ENCODE peak calls at places on chromosomes 5 and 9, in four cellular contexts. V is K562, W is GM23338, Z is HepG2. X is an unnamed sample.

GRCh38 chr9:114006931-114007691 is 71.0 kb downstream of the AMBP start:
- DNase-seq in V (no peak), W (no peak), Z (no peak), X (no peak)

GRCh38 chr9:126148523-126148870 is 178.1 kb upstream of the MVB12B start:
- DNase-seq in V (no peak), W (no peak), Z (no peak), X (no peak)

GRCh38 chr9:98801562-98801961 is 5.2 kb upstream of the ANKS6 start:
- DNase-seq in V (no peak), W (no peak), Z (no peak), X (no peak)

GRCh38 chr5:149616727-149617284 is 35.5 kb downstream of the ARHGEF37 start:
- DNase-seq in V (no peak), W (no peak), Z (no peak), X (peak; percentile 68)

GRCh38 chr9:90900130-90900529 is 98.5 kb downstream of the SYK start:
- DNase-seq in V (no peak), W (peak; percentile 46), Z (no peak), X (no peak)

GRCh38 chr5:84715087-84715486 is 330.4 kb upstream of the EDIL3 start:
- DNase-seq in V (no peak), W (no peak), Z (no peak), X (no peak)

GRCh38 chr9:1018121-1018520 is 32.0 kb upstream of the DMRT2 start:
- DNase-seq in V (peak; percentile 13), W (peak; percentile 88), Z (peak; percentile 35), X (no peak)

GRCh38 chr9:115369322-115369957 is 251.5 kb upstream of the TNC start:
- DNase-seq in V (no peak), W (no peak), Z (no peak), X (no peak)

GRCh38 chr9:136773386-136774044 is 9.2 kb upstream of the LCN15 start:
- DNase-seq in V (peak; percentile 75), W (peak; percentile 89), Z (peak; percentile 41), X (no peak)

GRCh38 chr9:110912701-110913291 is 125.5 kb downstream of the LPAR1 start:
- DNase-seq in V (no peak), W (no peak), Z (no peak), X (no peak)

GRCh38 chr5:176625966-176626875 is 4.1 kb downstream of the SNCB start:
- DNase-seq in V (no peak), W (no peak), Z (no peak), X (no peak)
- TF ChIP-seq JUNB in V (no peak), W (no peak), Z (no peak), X (no peak)

GRCh38 chr5:35990524-35990923 is 666 bp downstream of the UGT3A1 start:
- DNase-seq in V (no peak), W (peak; percentile 41), Z (no peak), X (no peak)

GRCh38 chr5:35988529-35988928 is 2.7 kb downstream of the UGT3A1 start:
- DNase-seq in V (no peak), W (no peak), Z (no peak), X (no peak)

GRCh38 chr5:35990941-35991592 is at the start of gene UGT3A1:
- DNase-seq in V (no peak), W (peak; percentile 93), Z (no peak), X (no peak)

DNA sequence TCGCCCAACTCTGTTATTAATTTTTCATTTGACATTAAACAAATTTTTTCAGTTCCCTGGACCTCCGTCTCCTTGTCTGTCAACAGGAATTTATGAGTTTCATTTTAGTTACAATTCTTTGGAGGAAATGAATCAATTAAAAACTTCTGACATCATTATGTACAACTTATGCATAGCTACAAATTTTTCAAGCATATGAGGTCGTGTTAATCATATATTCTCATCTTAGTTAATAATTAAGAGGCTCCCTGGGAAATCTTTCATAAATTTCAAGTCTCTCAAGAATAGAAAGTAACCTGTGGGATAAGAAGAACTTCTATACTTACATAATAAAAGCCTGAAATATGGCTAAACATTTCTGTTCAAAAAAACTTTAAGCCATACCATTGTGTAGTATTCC is 3.4 kb downstream of the UGT3A1 start:
- DNase-seq in V (no peak), W (no peak), Z (no peak), X (no peak)
- TF ChIP-seq POLR2AphosphoS5 in V (no peak), W (no peak), Z (no peak), X (no peak)

GRCh38 chr5:98605010-98605425 is 168.4 kb upstream of the RGMB start:
- DNase-seq in V (no peak), W (no peak), Z (no peak), X (no peak)
- TF ChIP-seq JUNB in V (no peak), W (no peak), Z (no peak), X (no peak)

GRCh38 chr5:2627867-2628266 is 123.6 kb downstream of the IRX2 start:
- DNase-seq in V (no peak), W (no peak), Z (no peak), X (no peak)

GRCh38 chr5:2621631-2622030 is 129.8 kb downstream of the IRX2 start:
- DNase-seq in V (no peak), W (no peak), Z (no peak), X (no peak)

GRCh38 chr5:2629035-2629434 is 122.4 kb downstream of the IRX2 start:
- DNase-seq in V (no peak), W (no peak), Z (no peak), X (no peak)

DNA sequence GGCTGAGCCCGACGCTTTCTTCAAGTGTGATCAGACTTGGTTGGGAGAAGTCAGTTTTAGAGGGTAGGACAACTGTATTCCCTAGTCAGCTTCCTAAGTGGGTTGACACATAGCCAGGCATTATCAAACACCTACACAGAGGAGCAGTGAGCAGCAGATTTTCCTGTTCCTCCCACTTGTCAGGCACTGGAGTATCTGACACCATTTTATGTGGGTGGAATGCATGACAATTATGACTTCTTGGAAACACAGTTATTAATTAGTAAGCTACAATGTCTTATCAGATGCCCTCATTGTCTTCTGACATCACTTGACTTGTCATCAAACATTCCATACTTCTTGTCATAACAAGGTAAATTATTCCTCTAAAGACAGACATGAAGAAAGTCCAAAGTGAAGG is 124.9 kb downstream of the IRX2 start:
- DNase-seq in V (no peak), W (no peak), Z (no peak), X (no peak)
- TF ChIP-seq POLR2AphosphoS5 in V (no peak), W (no peak), Z (no peak), X (no peak)

GRCh38 chr5:178231736-178232123 is 872 bp downstream of the PHYKPL start:
- DNase-seq in V (no peak), W (no peak), Z (no peak), X (no peak)

GRCh38 chr5:178234121-178234752 is 1.6 kb upstream of the PHYKPL start:
- DNase-seq in V (no peak), W (no peak), Z (no peak), X (no peak)

GRCh38 chr5:178232124-178232919 is at the start of gene PHYKPL:
- DNase-seq in V (peak; percentile 80), W (peak; percentile 85), Z (peak; percentile 36), X (no peak)

GRCh38 chr5:178230879-178231735 is 1.5 kb downstream of the PHYKPL start:
- DNase-seq in V (no peak), W (no peak), Z (no peak), X (no peak)

GRCh38 chr5:178232920-178233429 is 373 bp upstream of the PHYKPL start:
- DNase-seq in V (no peak), W (no peak), Z (no peak), X (no peak)
- TF ChIP-seq JUNB in V (no peak), W (no peak), Z (no peak), X (no peak)

GRCh38 chr5:15026011-15026481 is 154.5 kb upstream of the ANKH start:
- DNase-seq in V (no peak), W (no peak), Z (no peak), X (no peak)
- TF ChIP-seq POLR2AphosphoS5 in V (no peak), W (no peak), Z (no peak), X (no peak)

DNA sequence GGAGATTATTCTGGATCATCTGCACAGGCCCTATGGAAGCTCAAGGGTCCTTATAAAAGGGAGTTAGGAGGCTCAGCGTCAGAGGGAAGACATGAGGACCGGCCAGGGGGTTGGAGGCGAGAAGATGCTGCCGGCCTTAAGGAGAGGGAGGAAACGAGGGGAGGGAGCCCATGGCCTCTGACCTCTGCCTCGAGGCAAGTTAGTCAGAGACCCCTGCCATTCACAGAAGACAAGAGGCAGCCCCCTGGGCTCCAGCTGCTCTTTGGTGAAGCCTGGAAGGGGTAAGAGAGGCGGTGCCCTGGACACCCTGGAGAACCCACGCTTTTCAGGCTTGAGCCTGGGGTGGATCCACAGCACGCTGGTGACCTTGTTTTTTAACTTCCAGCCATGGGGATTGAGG is 49.5 kb downstream of the OLFM1 start:
- DNase-seq in V (no peak), W (no peak), Z (no peak), X (no peak)
- TF ChIP-seq JUNB in V (no peak), W (no peak), Z (no peak), X (no peak)

GRCh38 chr9:117649126-117649525 is 55.1 kb upstream of the TLR4 start:
- DNase-seq in V (no peak), W (no peak), Z (no peak), X (no peak)
- TF ChIP-seq POLR2AphosphoS5 in V (no peak), W (no peak), Z (no peak), X (no peak)